ENCODE peak calls at places on chromosomes 12 and 14, in five cellular contexts. E is CD8-positive, alpha-beta T cell; L is esophagus squamous epithelium; Q is A549; J is A673. K is an unnamed sample. For H3K9me3, the result is how much of the 10 kb centered on the place peaks cover.

GRCh38 chr12:131012279-131013069 is 58.8 kb downstream of the ADGRD1 start:
- DNase-seq in L (no peak), J (no peak), E (no peak), Q (no peak), K (no peak)

GRCh38 chr12:76946451-76946850 is 67.6 kb upstream of the CSRP2 start:
- DNase-seq in J (peak), E (no peak), Q (no peak), L (no peak), K (no peak)

GRCh38 chr14:23359722-23360447 is 5.1 kb downstream of the EFS start:
- DNase-seq in L (no peak), E (no peak), Q (no peak), J (no peak), K (no peak)

GRCh38 chr14:58817846-58818245 is 180.1 kb downstream of the DACT1 start:
- DNase-seq in Q (no peak), E (no peak), L (no peak), J (no peak), K (no peak)

GRCh38 chr12:53180931-53181645 is 363 bp upstream of the CSAD start:
- DNase-seq in L (no peak), J (peak), Q (peak), E (no peak), K (peak)

GRCh38 chr12:105204916-105205315 is 31.1 kb downstream of the APPL2 start:
- DNase-seq in E (no peak), J (no peak), Q (no peak), L (no peak), K (no peak)

GRCh38 chr12:89316705-89317139 is 35.6 kb downstream of the DUSP6 start:
- DNase-seq in E (no peak), Q (no peak), L (no peak), J (no peak), K (no peak)

GRCh38 chr14:72641086-72641485 is 252.8 kb downstream of the DPF3 start:
- DNase-seq in Q (no peak), J (no peak), L (no peak), E (no peak), K (no peak)

GRCh38 chr12:116916122-116916521 is 5.4 kb downstream of the FBXW8 start:
- DNase-seq in Q (no peak), E (no peak), J (no peak), L (no peak), K (no peak)

GRCh38 chr12:8038659-8039114 is 6.2 kb downstream of the FOXJ2 start:
- DNase-seq in Q (no peak), L (no peak), E (no peak), J (peak), K (no peak)

GRCh38 chr12:104219361-104219892 is 3.8 kb downstream of the TXNRD1 start:
- DNase-seq in Q (peak), J (peak), E (no peak), L (no peak), K (no peak)

GRCh38 chr14:100822007-100822406 is 3.9 kb upstream of the MEG3 start:
- DNase-seq in Q (no peak), J (no peak), E (no peak), L (no peak), K (no peak)

GRCh38 chr12:20212658-20213387 is 155.5 kb upstream of the PDE3A start:
- DNase-seq in Q (peak), J (peak), L (peak), E (no peak), K (no peak)

GRCh38 chr12:70389678-70390077 is 23.6 kb downstream of the KCNMB4 start:
- DNase-seq in E (no peak), Q (no peak), J (no peak), L (no peak), K (no peak)

GRCh38 chr12:128771681-128772080 is 52.1 kb downstream of the SLC15A4 start:
- DNase-seq in Q (no peak), L (no peak), E (no peak), J (no peak), K (no peak)

GRCh38 chr12:106455100-106455499 is 97.6 kb downstream of the POLR3B start:
- DNase-seq in L (no peak), Q (no peak), J (no peak), E (no peak), K (no peak)

GRCh38 chr14:31278883-31279282 is 71.3 kb upstream of the HECTD1 start:
- DNase-seq in J (no peak), Q (no peak), E (no peak), L (no peak), K (no peak)

GRCh38 chr12:50110762-50111416 is 1.1 kb upstream of the COX14 start:
- DNase-seq in Q (no peak), L (no peak), E (peak), J (peak), K (no peak)

GRCh38 chr12:65415826-65416225 is 137.3 kb downstream of the MSRB3 start:
- DNase-seq in J (no peak), L (no peak), E (no peak), Q (no peak), K (no peak)

GRCh38 chr14:102090713-102091112 is 3.9 kb upstream of the HSP90AA1 start:
- DNase-seq in E (no peak), L (no peak), J (no peak), Q (no peak), K (no peak)

GRCh38 chr12:108029081-108029790 is 99.9 kb upstream of the WSCD2 start:
- DNase-seq in J (no peak), E (no peak), Q (no peak), L (no peak), K (no peak)

GRCh38 chr14:74566174-74567125 is 45.6 kb downstream of the LTBP2 start:
- DNase-seq in J (no peak), L (no peak), E (no peak), Q (peak), K (no peak)

GRCh38 chr12:68290126-68290525 is 36.7 kb upstream of the IL22 start:
- DNase-seq in J (peak), L (no peak), Q (no peak), E (no peak), K (no peak)

GRCh38 chr14:67428501-67429031 is 16.6 kb upstream of the PLEK2 start:
- DNase-seq in L (no peak), E (no peak), Q (no peak), J (no peak), K (no peak)

GRCh38 chr14:71408362-71409035 is 501.2 kb downstream of the PCNX1 start:
- DNase-seq in L (no peak), J (no peak), E (no peak), Q (no peak), K (no peak)

GRCh38 chr12:9649532-9649940 is 20.0 kb upstream of the CLEC2D start:
- DNase-seq in J (no peak), Q (no peak), L (no peak), E (peak), K (no peak)

GRCh38 chr14:52299692-52300278 is 14.3 kb upstream of the PTGER2 start:
- DNase-seq in L (no peak), Q (peak), J (peak), E (no peak), K (no peak)

GRCh38 chr14:34252227-34252626 is 209.8 kb downstream of the SPTSSA start:
- DNase-seq in J (no peak), L (no peak), Q (no peak), E (no peak), K (no peak)

GRCh38 chr14:29705801-29706200 is 221.8 kb downstream of the PRKD1 start:
- DNase-seq in Q (no peak), E (no peak), J (no peak), L (no peak), K (no peak)

GRCh38 chr14:22131749-22132476 is 457.1 kb downstream of the DAD1 start:
- DNase-seq in Q (no peak), E (no peak), J (peak), L (no peak), K (no peak)

GRCh38 chr14:85535916-85536834 is 6.2 kb downstream of the FLRT2 start:
- DNase-seq in L (no peak), Q (peak), J (peak), E (no peak), K (no peak)

GRCh38 chr14:50362791-50363733 is 33.6 kb downstream of the CDKL1 start:
- DNase-seq in Q (no peak), J (no peak), E (peak), L (no peak), K (peak)
- H3K27ac ChIP-seq in Q (no peak), J (no peak), E (peak), L (peak), K (peak)

GRCh38 chr14:87233806-87234384 is 759.1 kb downstream of the GALC start:
- DNase-seq in E (no peak), Q (no peak), L (no peak), J (no peak), K (no peak)

GRCh38 chr14:87230726-87231125 is 762.3 kb downstream of the GALC start:
- DNase-seq in E (no peak), J (no peak), Q (no peak), L (no peak), K (no peak)

GRCh38 chr14:87229131-87229530 is 763.9 kb downstream of the GALC start:
- DNase-seq in E (no peak), J (peak), L (no peak), Q (no peak), K (no peak)

GRCh38 chr14:87233266-87233665 is 759.7 kb downstream of the GALC start:
- DNase-seq in J (no peak), L (no peak), E (no peak), Q (no peak), K (no peak)

DNA sequence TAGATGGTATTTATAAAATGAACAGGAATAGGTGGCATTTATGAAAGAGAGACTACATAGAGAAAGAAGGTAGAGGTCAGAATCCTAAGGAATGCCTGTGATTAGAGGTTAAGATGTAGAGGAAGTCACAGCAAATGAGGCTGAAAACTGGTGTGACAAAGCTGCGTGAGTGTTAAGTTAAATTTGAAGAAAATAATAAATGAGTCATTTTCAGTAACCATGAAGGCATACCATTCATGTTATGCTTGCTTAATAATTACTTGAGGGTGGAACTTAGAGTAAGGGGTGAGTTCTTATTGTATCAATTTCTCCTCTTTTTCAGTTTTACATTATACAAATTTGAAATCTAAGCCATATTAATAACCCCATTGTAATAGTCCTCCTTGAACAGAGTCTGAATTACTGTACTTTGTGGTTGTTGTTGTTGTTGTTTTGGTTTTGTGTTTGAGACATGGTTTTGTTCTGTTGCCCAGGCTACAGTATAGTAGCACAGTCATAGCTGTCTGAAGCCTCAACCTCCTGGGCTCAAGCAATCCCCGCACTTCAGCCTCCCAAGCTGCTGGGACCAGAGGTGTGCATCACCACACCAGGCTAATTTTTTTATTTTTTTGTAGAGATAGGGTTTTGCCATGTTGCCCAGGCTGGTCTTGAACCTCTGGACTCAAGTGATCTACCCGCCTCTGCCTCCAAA is 761.5 kb downstream of the GALC start:
- DNase-seq in Q (no peak), L (no peak), J (peak), E (no peak), K (no peak)
- H3K9me3 ChIP-seq in Q (under half), L (under half), J (under half), E (under half), K (under half)

GRCh38 chr12:115394498-115395220 is 710.7 kb upstream of the TBX3 start:
- DNase-seq in E (no peak), Q (no peak), J (no peak), L (no peak), K (no peak)
- TF ChIP-seq CTCF in E (no peak), Q (no peak), J (no peak), L (no peak), K (no peak)

GRCh38 chr12:56163533-56164344 is 5.6 kb downstream of the MYL6 start:
- DNase-seq in L (no peak), E (no peak), J (no peak), Q (no peak), K (no peak)
- H3K27ac ChIP-seq in L (peak), E (no peak), J (peak), Q (no peak), K (no peak)

GRCh38 chr14:20195911-20196310 is 5.2 kb downstream of the OR11G2 start:
- DNase-seq in E (no peak), L (no peak), Q (no peak), J (no peak), K (no peak)
- H3K9me3 ChIP-seq in E (under half), L (under half), Q (under half), J (under half), K (under half)

K was measured in CD4-positive, alpha-beta T cell.